ENCODE peak calls at places on chromosomes 6 and 20, in five cellular contexts. One of them, this sample, is unnamed.

GRCh38 chr6:113909224-113909856 is 52.2 kb downstream of the MARCKS start:
- DNase-seq in HS-5: peak
- DNase-seq in naive thymus-derived CD4-positive, alpha-beta T cell: no peak
- DNase-seq in T-helper 17 cell: no peak
- DNase-seq in ureter: no peak
- DNase-seq in this sample: peak

GRCh38 chr20:51542033-51542893 is at the start of gene NFATC2:
- DNase-seq in T-helper 17 cell: peak
- DNase-seq in HS-5: no peak
- DNase-seq in naive thymus-derived CD4-positive, alpha-beta T cell: peak
- DNase-seq in ureter: peak
- DNase-seq in this sample: peak

GRCh38 chr20:57539889-57540288 is 14.9 kb upstream of the CTCFL start:
- DNase-seq in HS-5: no peak
- DNase-seq in naive thymus-derived CD4-positive, alpha-beta T cell: no peak
- DNase-seq in ureter: no peak
- DNase-seq in T-helper 17 cell: no peak
- DNase-seq in this sample: no peak

GRCh38 chr6:103011605-103012004 is 1618.1 kb downstream of the GRIK2 start:
- DNase-seq in ureter: no peak
- DNase-seq in naive thymus-derived CD4-positive, alpha-beta T cell: no peak
- DNase-seq in HS-5: no peak
- DNase-seq in T-helper 17 cell: no peak
- DNase-seq in this sample: no peak

GRCh38 chr6:16948376-16948775 is 153.5 kb upstream of the STMND1 start:
- DNase-seq in HS-5: no peak
- DNase-seq in naive thymus-derived CD4-positive, alpha-beta T cell: no peak
- DNase-seq in T-helper 17 cell: no peak
- DNase-seq in ureter: no peak
- DNase-seq in this sample: no peak

GRCh38 chr6:127496471-127496870 is 22.7 kb downstream of the MTCL3 start:
- DNase-seq in ureter: no peak
- DNase-seq in naive thymus-derived CD4-positive, alpha-beta T cell: no peak
- DNase-seq in HS-5: peak
- DNase-seq in T-helper 17 cell: no peak
- DNase-seq in this sample: no peak

GRCh38 chr20:36390719-36391415 is 84.7 kb downstream of the DLGAP4 start:
- DNase-seq in ureter: no peak
- DNase-seq in naive thymus-derived CD4-positive, alpha-beta T cell: no peak
- DNase-seq in HS-5: no peak
- DNase-seq in T-helper 17 cell: no peak
- DNase-seq in this sample: no peak

GRCh38 chr6:137764464-137764863 is 102.6 kb upstream of the TNFAIP3 start:
- DNase-seq in HS-5: peak
- DNase-seq in naive thymus-derived CD4-positive, alpha-beta T cell: no peak
- DNase-seq in ureter: no peak
- DNase-seq in T-helper 17 cell: no peak
- DNase-seq in this sample: no peak

GRCh38 chr20:63787302-63787701 is 43.8 kb downstream of the ZBTB46 start:
- DNase-seq in HS-5: no peak
- DNase-seq in ureter: no peak
- DNase-seq in naive thymus-derived CD4-positive, alpha-beta T cell: no peak
- DNase-seq in T-helper 17 cell: no peak
- DNase-seq in this sample: no peak

GRCh38 chr6:129320892-129321291 is 389.1 kb downstream of the ARHGAP18 start:
- DNase-seq in ureter: no peak
- DNase-seq in naive thymus-derived CD4-positive, alpha-beta T cell: no peak
- DNase-seq in T-helper 17 cell: no peak
- DNase-seq in HS-5: no peak
- DNase-seq in this sample: no peak

GRCh38 chr6:5125152-5126006 is 40.2 kb downstream of the PPP1R3G start:
- DNase-seq in T-helper 17 cell: no peak
- DNase-seq in naive thymus-derived CD4-positive, alpha-beta T cell: no peak
- DNase-seq in ureter: no peak
- DNase-seq in HS-5: peak
- DNase-seq in this sample: no peak

GRCh38 chr6:10424005-10424404 is 9.1 kb upstream of the TFAP2A start:
- DNase-seq in HS-5: no peak
- DNase-seq in T-helper 17 cell: no peak
- DNase-seq in ureter: no peak
- DNase-seq in naive thymus-derived CD4-positive, alpha-beta T cell: no peak
- DNase-seq in this sample: no peak

GRCh38 chr6:80126657-80127350 is 20.3 kb downstream of the BCKDHB start:
- DNase-seq in HS-5: no peak
- DNase-seq in ureter: no peak
- DNase-seq in T-helper 17 cell: no peak
- DNase-seq in naive thymus-derived CD4-positive, alpha-beta T cell: no peak
- DNase-seq in this sample: no peak

GRCh38 chr20:36572701-36573102 is 695 bp upstream of the TGIF2 start:
- DNase-seq in naive thymus-derived CD4-positive, alpha-beta T cell: peak
- DNase-seq in T-helper 17 cell: peak
- DNase-seq in ureter: no peak
- DNase-seq in HS-5: no peak
- DNase-seq in this sample: peak

GRCh38 chr6:161439093-161439492 is 165.2 kb upstream of the AGPAT4 start:
- DNase-seq in naive thymus-derived CD4-positive, alpha-beta T cell: no peak
- DNase-seq in HS-5: peak
- DNase-seq in T-helper 17 cell: no peak
- DNase-seq in ureter: peak
- DNase-seq in this sample: no peak

GRCh38 chr20:47482705-47483104 is 19.0 kb upstream of the NCOA3 start:
- DNase-seq in ureter: no peak
- DNase-seq in T-helper 17 cell: no peak
- DNase-seq in naive thymus-derived CD4-positive, alpha-beta T cell: no peak
- DNase-seq in HS-5: no peak
- DNase-seq in this sample: no peak